ENCODE peak calls at places on chromosome 11, in six cellular contexts. Q is MCF 10A, X is type B pancreatic cell, G is GM10248, Y is prostate gland, K is upper lobe of right lung. P is an unnamed sample.

GRCh38 chr11:116610190-116610589 is 162.6 kb downstream of the BUD13 start:
- DNase-seq in G (no peak), X (peak), Y (no peak), Q (no peak), K (no peak), P (no peak)

GRCh38 chr11:60700689-60701508 is 1.5 kb downstream of the MS4A8 start:
- DNase-seq in K (no peak), X (no peak), Q (peak), G (peak), Y (peak), P (peak)

GRCh38 chr11:59186130-59186594 is 14.2 kb downstream of the DTX4 start:
- DNase-seq in G (peak), Q (peak), K (peak), Y (no peak), X (no peak), P (peak)

GRCh38 chr11:330307-330693 is 9.6 kb upstream of the IFITM3 start:
- DNase-seq in Y (no peak), K (peak), X (no peak), Q (no peak), G (no peak), P (no peak)

GRCh38 chr11:933002-933820 is 7.5 kb downstream of the AP2A2 start:
- DNase-seq in G (no peak), X (no peak), K (no peak), Q (no peak), Y (no peak), P (no peak)

GRCh38 chr11:33701831-33702230 is 1.2 kb upstream of the C11orf91 start:
- DNase-seq in K (no peak), X (no peak), G (no peak), Q (peak), Y (no peak), P (no peak)

GRCh38 chr11:112321521-112322172 is 61.0 kb upstream of the PLET1 start:
- DNase-seq in Y (peak), Q (peak), G (no peak), X (no peak), K (peak), P (no peak)

GRCh38 chr11:113213549-113213948 is 100.8 kb upstream of the TTC12 start:
- DNase-seq in Y (no peak), G (no peak), Q (no peak), X (no peak), K (no peak), P (no peak)

GRCh38 chr11:100777118-100777517 is 90.0 kb downstream of the ARHGAP42 start:
- DNase-seq in X (no peak), Y (no peak), G (no peak), Q (peak), K (no peak), P (no peak)

GRCh38 chr11:78796956-78797355 is 222.3 kb upstream of the NARS2 start:
- DNase-seq in Y (no peak), K (no peak), G (no peak), X (no peak), Q (peak), P (no peak)

GRCh38 chr11:74162688-74163467 is 7.9 kb downstream of the C2CD3 start:
- DNase-seq in Q (no peak), X (no peak), K (no peak), Y (no peak), G (peak), P (no peak)

GRCh38 chr11:18650859-18651557 is 16.9 kb upstream of the SPTY2D1 start:
- DNase-seq in X (no peak), Q (peak), K (no peak), G (peak), Y (peak), P (peak)

GRCh38 chr11:69249641-69250502 is 44.1 kb upstream of the MYEOV start:
- DNase-seq in G (no peak), X (no peak), Y (no peak), K (peak), Q (peak), P (no peak)

GRCh38 chr11:44018127-44018521 is 29.7 kb upstream of the ACCSL start:
- DNase-seq in Q (no peak), X (peak), Y (no peak), G (no peak), K (no peak), P (no peak)

GRCh38 chr11:124310746-124311145 is 3.0 kb downstream of the OR8D1 start:
- DNase-seq in Q (peak), K (no peak), X (no peak), G (no peak), Y (no peak), P (no peak)

GRCh38 chr11:126443120-126443519 is 87.6 kb downstream of the ST3GAL4 start:
- DNase-seq in X (no peak), G (no peak), K (no peak), Q (no peak), Y (no peak), P (no peak)

GRCh38 chr11:125117429-125117828 is 6.0 kb upstream of the TMEM218 start:
- DNase-seq in X (no peak), K (no peak), G (no peak), Q (no peak), Y (no peak), P (no peak)

GRCh38 chr11:36215688-36216050 is 73.6 kb downstream of the COMMD9 start:
- DNase-seq in G (no peak), X (no peak), Y (no peak), Q (no peak), K (no peak), P (no peak)

GRCh38 chr11:120708511-120709183 is 197.1 kb downstream of the GRIK4 start:
- DNase-seq in X (peak), G (no peak), K (no peak), Y (no peak), Q (no peak), P (no peak)

GRCh38 chr11:62402226-62402625 is 16.6 kb upstream of the SCGB1A1 start:
- DNase-seq in G (no peak), Q (no peak), Y (no peak), X (no peak), K (peak), P (no peak)

GRCh38 chr11:114098927-114099326 is 39.4 kb downstream of the ZBTB16 start:
- DNase-seq in X (no peak), Y (no peak), Q (no peak), G (no peak), K (no peak), P (no peak)

GRCh38 chr11:68933605-68934320 is 30.1 kb downstream of the IGHMBP2 start:
- DNase-seq in K (no peak), G (no peak), X (no peak), Q (no peak), Y (no peak), P (peak)

GRCh38 chr11:88489030-88489429 is 151.5 kb upstream of the CTSC start:
- DNase-seq in Y (no peak), K (no peak), G (no peak), Q (peak), X (no peak), P (no peak)

GRCh38 chr11:65911682-65912568 is 6.9 kb downstream of the C11orf68 start:
- DNase-seq in G (no peak), Q (peak), X (no peak), Y (no peak), K (no peak), P (no peak)
- TF ChIP-seq CTCF in G (no peak), Q (peak), X (peak), Y (no peak), K (peak), P (no peak)

GRCh38 chr11:129388824-129389223 is 13.2 kb downstream of the BARX2 start:
- DNase-seq in G (no peak), X (no peak), K (no peak), Y (no peak), Q (no peak), P (no peak)
- TF ChIP-seq CTCF in G (no peak), X (no peak), K (no peak), Y (no peak), Q (no peak), P (no peak)

GRCh38 chr11:65078151-65078550 is 5.7 kb downstream of the CDCA5 start:
- DNase-seq in G (peak), Y (no peak), Q (peak), K (peak), X (no peak), P (peak)
- TF ChIP-seq CTCF in G (peak), Y (peak), Q (peak), K (peak), X (peak), P (peak)

DNA sequence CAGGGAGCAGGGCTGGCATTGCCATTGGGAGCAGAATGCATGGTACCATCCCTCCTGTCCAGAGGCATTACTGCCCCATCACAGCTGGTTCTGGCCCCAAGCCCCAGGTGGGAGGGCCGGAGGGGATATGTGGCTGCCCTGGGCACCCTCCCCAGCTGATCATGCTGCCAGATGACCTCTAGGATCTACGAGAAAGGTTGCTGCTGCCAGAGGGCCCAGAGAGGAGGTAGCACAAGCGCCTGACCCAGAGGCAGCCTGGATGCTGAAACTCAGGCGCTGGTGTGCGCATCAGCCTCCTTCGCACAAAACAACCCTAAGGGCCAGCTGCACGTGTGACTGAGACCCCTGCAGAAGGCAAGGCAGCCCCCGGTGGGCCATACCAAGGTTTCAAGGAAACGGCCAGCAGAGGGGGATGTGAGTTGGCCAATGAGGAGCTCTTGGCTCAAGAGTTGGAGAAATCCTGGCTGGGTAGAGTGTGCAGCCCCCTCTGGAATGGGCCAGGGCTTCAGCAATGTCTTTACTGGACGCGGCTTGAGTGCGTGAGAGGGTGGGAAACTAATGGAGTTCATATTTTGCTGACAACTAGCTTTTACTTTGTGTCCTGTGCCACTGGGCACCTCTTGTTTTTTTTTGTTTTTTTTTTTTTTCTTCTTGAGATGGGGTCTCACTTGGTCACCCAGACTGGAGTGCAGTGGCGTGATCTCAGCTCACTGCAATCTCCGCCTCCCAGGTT is 88.3 kb upstream of the PARVA start:
- DNase-seq in X (peak), K (no peak), Q (no peak), Y (peak), G (peak), P (peak)
- TF ChIP-seq CTCF in X (peak), K (no peak), Q (no peak), Y (no peak), G (peak), P (no peak)

GRCh38 chr11:4181780-4182721 is 87.5 kb downstream of the RRM1 start:
- DNase-seq in Q (peak), K (peak), G (peak), X (no peak), Y (peak), P (peak)
- TF ChIP-seq CTCF in Q (peak), K (peak), G (peak), X (peak), Y (peak), P (peak)

GRCh38 chr11:20155683-20156279 is 4.5 kb downstream of the DBX1 start:
- DNase-seq in Q (no peak), Y (no peak), X (no peak), K (no peak), G (no peak), P (peak)

GRCh38 chr11:20157768-20158167 is 2.5 kb downstream of the DBX1 start:
- DNase-seq in K (no peak), G (no peak), Q (no peak), Y (no peak), X (no peak), P (peak)

GRCh38 chr11:20156280-20156875 is 3.9 kb downstream of the DBX1 start:
- DNase-seq in G (peak), Y (no peak), X (no peak), Q (no peak), K (no peak), P (peak)

GRCh38 chr11:20156876-20157613 is 3.2 kb downstream of the DBX1 start:
- DNase-seq in G (peak), K (no peak), Q (no peak), Y (no peak), X (no peak), P (peak)

DNA sequence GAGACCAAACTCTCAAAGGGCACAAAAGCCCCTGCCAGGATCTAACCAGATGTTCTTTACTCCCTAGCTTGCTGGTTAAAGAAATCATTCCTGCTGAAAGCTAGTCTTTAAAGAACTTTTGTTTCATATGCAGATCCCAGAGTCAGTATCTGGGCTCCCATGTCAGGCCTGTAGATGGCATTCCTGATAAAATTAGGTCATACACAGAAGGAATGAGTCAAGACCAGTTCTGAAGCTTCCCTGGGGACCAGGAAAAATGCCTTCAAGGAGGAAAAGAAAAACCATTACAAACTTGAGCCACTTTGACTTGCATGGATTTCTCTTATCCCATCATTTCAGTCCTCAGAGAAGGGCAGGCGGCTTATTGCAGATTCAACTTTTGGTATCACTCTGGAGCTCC is 5.9 kb downstream of the DBX1 start:
- DNase-seq in X (no peak), Y (no peak), G (no peak), Q (peak), K (no peak), P (no peak)
- TF ChIP-seq CTCF in X (no peak), Y (no peak), G (no peak), Q (no peak), K (no peak), P (no peak)

P was measured in GM13976.